ENCODE peak calls at places on chromosomes 3 and 15, in seven cellular contexts. Y, Z, T, B, S, I and E are unnamed samples.
A peak's percentile ranks its signal among the peaks of the same experiment; 100 is the strongest.

GRCh38 chr3:118946449-118946848 is 88.2 kb downstream of the IGSF11 start:
- DNase-seq in Y (no peak), Z (no peak), T (no peak), B (no peak), S (no peak), I (no peak), E (no peak)

GRCh38 chr15:90154861-90155626 is 46.1 kb upstream of the SEMA4B start:
- DNase-seq in Y (no peak), Z (no peak), T (no peak), B (no peak), S (peak; percentile 94), I (no peak), E (no peak)

GRCh38 chr3:39108309-39108708 is 829 bp downstream of the TTC21A start:
- DNase-seq in Y (peak; percentile 42), Z (no peak), T (no peak), B (no peak), S (no peak), I (no peak), E (no peak)

GRCh38 chr15:78988361-78988911 is 43.6 kb upstream of the CTSH start:
- DNase-seq in Y (no peak), Z (peak; percentile 42), T (no peak), B (peak; percentile 36), S (peak; percentile 94), I (no peak), E (no peak)

GRCh38 chr3:90080988-90081387 is 973.6 kb downstream of the EPHA3 start:
- DNase-seq in Y (no peak), Z (no peak), T (peak; percentile 60), B (peak; percentile 80), S (no peak), I (peak; percentile 25), E (peak; percentile 25)

GRCh38 chr15:25731411-25731810 is 131.7 kb downstream of the ATP10A start:
- DNase-seq in Y (no peak), Z (no peak), T (no peak), B (no peak), S (no peak), I (no peak), E (no peak)

GRCh38 chr15:85583404-85584390 is 203.3 kb downstream of the AKAP13 start:
- DNase-seq in Y (no peak), Z (no peak), T (no peak), B (no peak), S (peak; percentile 73), I (no peak), E (no peak)

GRCh38 chr15:42065008-42065407 is 29.4 kb downstream of the PLA2G4D start:
- DNase-seq in Y (no peak), Z (no peak), T (no peak), B (peak; percentile 82), S (peak; percentile 26), I (no peak), E (no peak)

GRCh38 chr15:27514526-27514925 is 543.5 kb downstream of the GABRG3 start:
- DNase-seq in Y (no peak), Z (no peak), T (no peak), B (no peak), S (peak; percentile 10), I (no peak), E (no peak)

GRCh38 chr3:141659821-141660597 is 78.1 kb upstream of the RNF7 start:
- DNase-seq in Y (no peak), Z (peak; percentile 9), T (peak; percentile 69), B (peak; percentile 59), S (peak; percentile 73), I (no peak), E (no peak)

GRCh38 chr3:38648659-38649499 is 608 bp downstream of the SCN5A start:
- DNase-seq in Y (no peak), Z (no peak), T (peak; percentile 62), B (no peak), S (no peak), I (no peak), E (no peak)

GRCh38 chr3:162770556-162770955 is 1273.9 kb downstream of the OTOL1 start:
- DNase-seq in Y (no peak), Z (no peak), T (no peak), B (no peak), S (no peak), I (no peak), E (no peak)

GRCh38 chr15:26767169-26767670 is 5.6 kb downstream of the GABRB3 start:
- DNase-seq in Y (no peak), Z (no peak), T (peak; percentile 92), B (peak; percentile 99), S (peak; percentile 43), I (peak; percentile 81), E (no peak)

GRCh38 chr3:150538324-150539208 is 7.7 kb downstream of the SERP1 start:
- DNase-seq in Y (no peak), Z (no peak), T (no peak), B (no peak), S (no peak), I (no peak), E (no peak)

GRCh38 chr3:74000715-74001114 is 376.0 kb upstream of the PDZRN3 start:
- DNase-seq in Y (no peak), Z (no peak), T (no peak), B (no peak), S (peak; percentile 3), I (no peak), E (no peak)

GRCh38 chr3:156516951-156517350 is 38.0 kb downstream of the SSR3 start:
- DNase-seq in Y (no peak), Z (no peak), T (no peak), B (no peak), S (no peak), I (no peak), E (no peak)

GRCh38 chr3:182469086-182469485 is 324.2 kb upstream of the ATP11B start:
- DNase-seq in Y (no peak), Z (no peak), T (no peak), B (no peak), S (no peak), I (no peak), E (no peak)

GRCh38 chr3:184305577-184305976 is 6.5 kb downstream of the PSMD2 start:
- DNase-seq in Y (no peak), Z (no peak), T (no peak), B (no peak), S (no peak), I (no peak), E (no peak)

GRCh38 chr15:74172751-74173544 is 562 bp upstream of the ISLR start:
- DNase-seq in Y (no peak), Z (no peak), T (peak; percentile 43), B (no peak), S (peak; percentile 64), I (no peak), E (no peak)

GRCh38 chr15:99732711-99733267 is 448 bp downstream of the LYSMD4 start:
- DNase-seq in Y (no peak), Z (no peak), T (peak; percentile 59), B (no peak), S (peak; percentile 21), I (no peak), E (no peak)

GRCh38 chr15:100340721-100341661 is 784 bp downstream of the ADAMTS17 start:
- DNase-seq in Y (no peak), Z (no peak), T (peak; percentile 61), B (peak; percentile 28), S (no peak), I (no peak), E (no peak)

GRCh38 chr3:126373146-126373613 is 16.0 kb upstream of the KLF15 start:
- DNase-seq in Y (no peak), Z (no peak), T (no peak), B (no peak), S (no peak), I (no peak), E (no peak)

GRCh38 chr15:70246623-70247200 is 149.0 kb upstream of the TLE3 start:
- DNase-seq in Y (no peak), Z (no peak), T (no peak), B (no peak), S (no peak), I (no peak), E (no peak)

GRCh38 chr3:43540625-43541024 is 81.2 kb downstream of the ANO10 start:
- DNase-seq in Y (no peak), Z (no peak), T (no peak), B (no peak), S (no peak), I (no peak), E (no peak)